ENCODE peak calls at places on chromosome 6, in eight cellular contexts. F is cardiac muscle cell; S is fibroblast of mammary gland; A is head of caudate nucleus; J is EL; G is stimulated activated CD4-positive, alpha-beta T cell treated with anti-CD3 and anti-CD28 coated beads, TNF-alpha, amount 100 ng/mL, for 48 hours; Y is anterior cingulate cortex; N is SHP77. V is an unnamed sample.

GRCh38 chr6:64254558-64254957 is 619.0 kb downstream of the PHF3 start:
- DNase-seq in J (no peak), S (no peak), A (no peak), G (no peak), F (no peak), Y (no peak), N (peak; percentile 4), V (no peak)

GRCh38 chr6:26243132-26243531 is 121.9 kb upstream of the BTN3A2 start:
- DNase-seq in F (no peak), S (no peak), G (no peak), A (no peak), N (no peak), Y (no peak), J (no peak), V (peak; percentile 76)

GRCh38 chr6:139753198-139753861 is 378.9 kb upstream of the CITED2 start:
- DNase-seq in Y (no peak), N (no peak), J (peak; percentile 94), S (no peak), F (peak; percentile 87), G (no peak), A (no peak), V (peak; percentile 83)

GRCh38 chr6:5950448-5950847 is 56.3 kb downstream of the NRN1 start:
- DNase-seq in A (no peak), S (peak; percentile 38), Y (no peak), N (no peak), F (peak; percentile 2), J (peak; percentile 36), G (no peak), V (peak; percentile 26)

GRCh38 chr6:169302255-169302654 is 48.6 kb upstream of the THBS2 start:
- DNase-seq in S (no peak), G (no peak), Y (no peak), J (no peak), N (no peak), A (no peak), F (no peak), V (no peak)

GRCh38 chr6:3259491-3259958 is 778 bp downstream of the PSMG4 start:
- DNase-seq in J (peak; percentile 49), S (no peak), F (peak; percentile 31), Y (no peak), G (no peak), A (peak; percentile 42), N (peak; percentile 21), V (peak; percentile 52)

GRCh38 chr6:163313981-163314380 is 100.5 kb upstream of the QKI start:
- DNase-seq in G (no peak), A (no peak), F (no peak), J (no peak), Y (no peak), N (no peak), S (no peak), V (no peak)

GRCh38 chr6:3751019-3751729 is at the start of gene PXDC1:
- DNase-seq in J (no peak), F (peak; percentile 29), S (no peak), G (no peak), Y (no peak), N (no peak), A (no peak), V (peak; percentile 32)

GRCh38 chr6:111591370-111591900 is 14.2 kb downstream of the TRAF3IP2 start:
- DNase-seq in F (peak; percentile 98), A (no peak), Y (no peak), G (no peak), J (peak; percentile 100), S (peak; percentile 100), N (peak; percentile 84), V (peak; percentile 96)